ENCODE peak calls at places on chromosome 20, in six cellular contexts. T is uterus; Z is neural crest cell; J is activated CD4-positive, alpha-beta T cell treated with anti-CD3 and anti-CD28 coated beads, Interleukin-2, amount 50 U/mL, for 1 hour; U is heart left ventricle; O is ELF-1. H is an unnamed sample.

GRCh38 chr20:31861346-31862156 is 8.8 kb downstream of the DUSP15 start:
- DNase-seq in Z (peak), T (no peak), J (peak), O (peak), U (peak), H (peak)

GRCh38 chr20:38150595-38151170 is 14.4 kb downstream of the TGM2 start:
- DNase-seq in O (no peak), Z (no peak), J (no peak), U (no peak), T (no peak), H (peak)

GRCh38 chr20:16518068-16518783 is 55.0 kb downstream of the KIF16B start:
- DNase-seq in T (no peak), Z (peak), O (peak), U (peak), J (no peak), H (no peak)

GRCh38 chr20:35463455-35464300 is 8.3 kb downstream of the CEP250 start:
- DNase-seq in J (peak), T (peak), U (peak), Z (peak), O (peak), H (no peak)

GRCh38 chr20:22729180-22729579 is 144.8 kb upstream of the FOXA2 start:
- DNase-seq in J (no peak), Z (no peak), T (no peak), U (no peak), O (no peak), H (no peak)

GRCh38 chr20:57397693-57398108 is 6.5 kb downstream of the RBM38 start:
- DNase-seq in T (no peak), U (no peak), Z (no peak), J (peak), O (no peak), H (no peak)

GRCh38 chr20:20664795-20665194 is 47.6 kb downstream of the RALGAPA2 start:
- DNase-seq in O (peak), Z (no peak), U (no peak), J (no peak), T (no peak), H (no peak)

GRCh38 chr20:12394786-12395185 is 477.1 kb downstream of the BTBD3 start:
- DNase-seq in Z (no peak), O (peak), J (no peak), T (no peak), U (no peak), H (no peak)

GRCh38 chr20:51711426-51711825 is 56.8 kb downstream of the ATP9A start:
- DNase-seq in U (no peak), O (no peak), T (no peak), Z (no peak), J (no peak), H (no peak)

GRCh38 chr20:6744805-6745204 is 22.7 kb upstream of the BMP2 start:
- DNase-seq in O (no peak), U (no peak), Z (no peak), T (no peak), J (no peak), H (no peak)

GRCh38 chr20:33727115-33727479 is 4.7 kb upstream of the ZNF341 start:
- DNase-seq in Z (no peak), U (no peak), J (no peak), O (no peak), T (no peak), H (no peak)

GRCh38 chr20:19211661-19212523 is 550 bp upstream of the SLC24A3 start:
- DNase-seq in T (peak), J (no peak), O (peak), Z (peak), U (peak), H (peak)

GRCh38 chr20:53839423-53840176 is 230.8 kb downstream of the BCAS1 start:
- DNase-seq in U (peak), T (no peak), Z (no peak), O (no peak), J (peak), H (no peak)

GRCh38 chr20:54668271-54669053 is 193.1 kb downstream of the DOK5 start:
- DNase-seq in T (no peak), Z (peak), U (no peak), J (no peak), O (peak), H (no peak)

GRCh38 chr20:13839421-13840092 is 54.7 kb downstream of the NDUFAF5 start:
- DNase-seq in U (no peak), Z (no peak), J (no peak), O (no peak), T (no peak), H (no peak)

GRCh38 chr20:38747495-38748096 is 664 bp upstream of the ACTR5 start:
- DNase-seq in O (no peak), J (no peak), U (no peak), T (peak), Z (no peak), H (no peak)

GRCh38 chr20:63625771-63626423 is 1.0 kb downstream of the GMEB2 start:
- DNase-seq in J (peak), U (no peak), O (peak), Z (no peak), T (peak), H (peak)

GRCh38 chr20:49979030-49979832 is 3.5 kb upstream of the SNAI1 start:
- DNase-seq in U (peak), Z (peak), J (peak), T (peak), O (peak), H (peak)

GRCh38 chr20:19074828-19075516 is 137.5 kb upstream of the SLC24A3 start:
- DNase-seq in Z (no peak), U (peak), O (peak), J (peak), T (no peak), H (no peak)

GRCh38 chr20:58944610-58945009 is 36.4 kb upstream of the NELFCD start:
- DNase-seq in O (peak), Z (no peak), U (no peak), J (no peak), T (no peak), H (no peak)

GRCh38 chr20:5674176-5674660 is 76.0 kb upstream of the SHLD1 start:
- DNase-seq in T (no peak), U (no peak), Z (no peak), O (no peak), J (no peak), H (no peak)

GRCh38 chr20:7497985-7498384 is 442.3 kb downstream of the HAO1 start:
- DNase-seq in U (no peak), O (no peak), J (no peak), T (no peak), Z (no peak), H (no peak)

H was measured in right cardiac atrium.